ENCODE peak calls at places on chromosomes 16 and 17, in six cellular contexts. One of them, this sample, is unnamed.

GRCh38 chr17:79156463-79157095 is 82.0 kb downstream of the ENGASE start:
- DNase-seq in H1: no peak
- DNase-seq in IMR-90: no peak
- DNase-seq in neuronal stem cell: no peak
- DNase-seq in mesendoderm: no peak
- DNase-seq in trophoblast cell: no peak
- DNase-seq in this sample: no peak

GRCh38 chr16:47713225-47713595 is 252.1 kb downstream of the PHKB start:
- DNase-seq in H1: no peak
- DNase-seq in IMR-90: peak
- DNase-seq in neuronal stem cell: no peak
- DNase-seq in mesendoderm: no peak
- DNase-seq in trophoblast cell: peak
- DNase-seq in this sample: peak

GRCh38 chr16:20485408-20485807 is 34.1 kb downstream of the ACSM2A start:
- DNase-seq in H1: no peak
- DNase-seq in IMR-90: no peak
- DNase-seq in neuronal stem cell: no peak
- DNase-seq in mesendoderm: no peak
- DNase-seq in trophoblast cell: no peak
- DNase-seq in this sample: no peak

GRCh38 chr17:63701477-63702222 is 1.7 kb upstream of the LIMD2 start:
- DNase-seq in H1: no peak
- DNase-seq in IMR-90: no peak
- DNase-seq in neuronal stem cell: no peak
- DNase-seq in mesendoderm: no peak
- DNase-seq in trophoblast cell: no peak
- DNase-seq in this sample: no peak

GRCh38 chr17:76504117-76504516 is 2.9 kb upstream of the RHBDF2 start:
- DNase-seq in H1: no peak
- DNase-seq in IMR-90: no peak
- DNase-seq in neuronal stem cell: no peak
- DNase-seq in mesendoderm: peak
- DNase-seq in trophoblast cell: no peak
- DNase-seq in this sample: peak

GRCh38 chr17:81054308-81054707 is 19.4 kb downstream of the BAIAP2 start:
- DNase-seq in H1: no peak
- DNase-seq in IMR-90: no peak
- DNase-seq in neuronal stem cell: no peak
- DNase-seq in mesendoderm: no peak
- DNase-seq in trophoblast cell: no peak
- DNase-seq in this sample: no peak

GRCh38 chr17:60610481-60610880 is 10.5 kb downstream of the PPM1D start:
- DNase-seq in H1: no peak
- DNase-seq in IMR-90: no peak
- DNase-seq in neuronal stem cell: no peak
- DNase-seq in mesendoderm: no peak
- DNase-seq in trophoblast cell: no peak
- DNase-seq in this sample: peak

GRCh38 chr16:24208710-24209109 is 47.4 kb upstream of the CACNG3 start:
- DNase-seq in H1: no peak
- DNase-seq in IMR-90: no peak
- DNase-seq in neuronal stem cell: peak
- DNase-seq in mesendoderm: peak
- DNase-seq in trophoblast cell: no peak
- DNase-seq in this sample: no peak

GRCh38 chr17:57819273-57819672 is 30.6 kb downstream of the MRPS23 start:
- DNase-seq in H1: no peak
- DNase-seq in IMR-90: no peak
- DNase-seq in neuronal stem cell: no peak
- DNase-seq in mesendoderm: no peak
- DNase-seq in trophoblast cell: no peak
- DNase-seq in this sample: peak

GRCh38 chr17:40320771-40321501 is 12.0 kb downstream of the RARA start:
- DNase-seq in H1: no peak
- DNase-seq in IMR-90: no peak
- DNase-seq in neuronal stem cell: no peak
- DNase-seq in mesendoderm: no peak
- DNase-seq in trophoblast cell: no peak
- DNase-seq in this sample: no peak

GRCh38 chr17:40672654-40673053 is 7.7 kb upstream of the KRT222 start:
- DNase-seq in H1: no peak
- DNase-seq in IMR-90: no peak
- DNase-seq in neuronal stem cell: no peak
- DNase-seq in mesendoderm: no peak
- DNase-seq in trophoblast cell: no peak
- DNase-seq in this sample: no peak

GRCh38 chr16:22358000-22358399 is 16.4 kb downstream of the CDR2 start:
- DNase-seq in H1: no peak
- DNase-seq in IMR-90: no peak
- DNase-seq in neuronal stem cell: no peak
- DNase-seq in mesendoderm: no peak
- DNase-seq in trophoblast cell: no peak
- DNase-seq in this sample: no peak

GRCh38 chr16:53153130-53153529 is 98.3 kb downstream of the CHD9 start:
- DNase-seq in H1: no peak
- DNase-seq in IMR-90: no peak
- DNase-seq in neuronal stem cell: no peak
- DNase-seq in mesendoderm: no peak
- DNase-seq in trophoblast cell: no peak
- DNase-seq in this sample: no peak

GRCh38 chr17:68771867-68772515 is 170.8 kb upstream of the FAM20A start:
- DNase-seq in H1: no peak
- DNase-seq in IMR-90: peak
- DNase-seq in neuronal stem cell: peak
- DNase-seq in mesendoderm: peak
- DNase-seq in trophoblast cell: no peak
- DNase-seq in this sample: peak

GRCh38 chr17:66378296-66378695 is 75.9 kb downstream of the PRKCA start:
- DNase-seq in H1: no peak
- DNase-seq in IMR-90: peak
- DNase-seq in neuronal stem cell: no peak
- DNase-seq in mesendoderm: no peak
- DNase-seq in trophoblast cell: no peak
- DNase-seq in this sample: no peak

GRCh38 chr16:76970087-76970744 is 220.8 kb upstream of the MON1B start:
- DNase-seq in H1: no peak
- DNase-seq in IMR-90: no peak
- DNase-seq in neuronal stem cell: no peak
- DNase-seq in mesendoderm: peak
- DNase-seq in trophoblast cell: peak
- DNase-seq in this sample: no peak

GRCh38 chr17:49821916-49822315 is 26.0 kb downstream of the TAC4 start:
- DNase-seq in H1: no peak
- DNase-seq in IMR-90: no peak
- DNase-seq in neuronal stem cell: no peak
- DNase-seq in mesendoderm: no peak
- DNase-seq in trophoblast cell: peak
- DNase-seq in this sample: no peak

GRCh38 chr17:50043290-50044148 is 12.4 kb upstream of the ITGA3 start:
- DNase-seq in H1: no peak
- DNase-seq in IMR-90: no peak
- DNase-seq in neuronal stem cell: no peak
- DNase-seq in mesendoderm: no peak
- DNase-seq in trophoblast cell: no peak
- DNase-seq in this sample: no peak

GRCh38 chr17:17839792-17840707 is 3.3 kb upstream of the SREBF1 start:
- DNase-seq in H1: peak
- DNase-seq in IMR-90: peak
- DNase-seq in neuronal stem cell: peak
- DNase-seq in mesendoderm: peak
- DNase-seq in trophoblast cell: peak
- DNase-seq in this sample: peak

GRCh38 chr17:4958102-4958501 is 7.2 kb downstream of the ENO3 start:
- DNase-seq in H1: no peak
- DNase-seq in IMR-90: no peak
- DNase-seq in neuronal stem cell: no peak
- DNase-seq in mesendoderm: no peak
- DNase-seq in trophoblast cell: no peak
- DNase-seq in this sample: no peak

GRCh38 chr16:88067530-88068411 is 116.5 kb downstream of the BANP start:
- DNase-seq in H1: no peak
- DNase-seq in IMR-90: no peak
- DNase-seq in neuronal stem cell: no peak
- DNase-seq in mesendoderm: no peak
- DNase-seq in trophoblast cell: no peak
- DNase-seq in this sample: no peak

GRCh38 chr16:87541004-87541881 is 48.4 kb upstream of the ZCCHC14 start:
- DNase-seq in H1: no peak
- DNase-seq in IMR-90: peak
- DNase-seq in neuronal stem cell: no peak
- DNase-seq in mesendoderm: no peak
- DNase-seq in trophoblast cell: no peak
- DNase-seq in this sample: peak

GRCh38 chr16:35391328-35391727 is 1931.9 kb downstream of the TP53TG3F start:
- DNase-seq in H1: peak
- DNase-seq in IMR-90: peak
- DNase-seq in neuronal stem cell: no peak
- DNase-seq in mesendoderm: peak
- DNase-seq in trophoblast cell: peak
- DNase-seq in this sample: peak

GRCh38 chr16:11094075-11094593 is 149.8 kb downstream of the CLEC16A start:
- DNase-seq in H1: no peak
- DNase-seq in IMR-90: peak
- DNase-seq in neuronal stem cell: no peak
- DNase-seq in mesendoderm: peak
- DNase-seq in trophoblast cell: peak
- DNase-seq in this sample: peak

GRCh38 chr16:55370762-55371482 is 46.9 kb downstream of the IRX6 start:
- DNase-seq in H1: peak
- DNase-seq in IMR-90: peak
- DNase-seq in neuronal stem cell: peak
- DNase-seq in mesendoderm: peak
- DNase-seq in trophoblast cell: no peak
- DNase-seq in this sample: no peak

GRCh38 chr17:65261152-65261551 is 124.0 kb downstream of the RGS9 start:
- DNase-seq in H1: peak
- DNase-seq in IMR-90: no peak
- DNase-seq in neuronal stem cell: no peak
- DNase-seq in mesendoderm: peak
- DNase-seq in trophoblast cell: no peak
- DNase-seq in this sample: no peak

GRCh38 chr17:48642059-48642842 is 16.1 kb upstream of the HOXB9 start:
- DNase-seq in H1: peak
- DNase-seq in IMR-90: no peak
- DNase-seq in neuronal stem cell: no peak
- DNase-seq in mesendoderm: peak
- DNase-seq in trophoblast cell: no peak
- DNase-seq in this sample: peak

GRCh38 chr16:53945996-53946395 is 242.0 kb downstream of the FTO start:
- DNase-seq in H1: no peak
- DNase-seq in IMR-90: peak
- DNase-seq in neuronal stem cell: peak
- DNase-seq in mesendoderm: peak
- DNase-seq in trophoblast cell: no peak
- DNase-seq in this sample: peak

GRCh38 chr17:6953689-6954088 is 42.2 kb upstream of the ALOX12 start:
- DNase-seq in H1: no peak
- DNase-seq in IMR-90: no peak
- DNase-seq in neuronal stem cell: no peak
- DNase-seq in mesendoderm: no peak
- DNase-seq in trophoblast cell: no peak
- DNase-seq in this sample: no peak
- H3K23ac ChIP-seq in H1: no peak
- H3K23ac ChIP-seq in IMR-90: no peak
- H3K23ac ChIP-seq in neuronal stem cell: no peak
- H3K23ac ChIP-seq in mesendoderm: no peak
- H3K23ac ChIP-seq in trophoblast cell: no peak
- H3K23ac ChIP-seq in this sample: no peak

DNA sequence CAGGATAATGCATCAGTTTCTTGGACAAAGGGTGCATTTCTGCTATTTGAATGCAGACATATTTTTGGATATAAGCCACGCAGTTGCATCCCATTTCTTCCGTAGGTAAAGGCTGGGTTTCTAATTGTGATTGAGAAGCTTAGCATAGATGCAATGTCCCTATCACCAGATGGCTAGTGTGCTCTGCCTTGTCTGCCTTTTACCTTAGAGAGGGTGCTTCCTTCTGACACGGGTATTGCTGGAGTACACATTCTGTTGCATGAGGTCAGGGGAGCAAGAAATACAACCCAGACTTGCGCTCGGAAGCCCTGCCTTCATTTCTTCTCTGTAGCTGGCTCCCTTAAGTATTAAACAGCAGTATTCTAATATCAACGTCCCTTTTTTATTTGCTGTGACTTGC is 337.4 kb downstream of the WWOX start:
- DNase-seq in H1: peak
- DNase-seq in IMR-90: no peak
- DNase-seq in neuronal stem cell: no peak
- DNase-seq in mesendoderm: no peak
- DNase-seq in trophoblast cell: no peak
- DNase-seq in this sample: no peak
- H3K4me3 ChIP-seq in H1: no peak
- H3K4me3 ChIP-seq in IMR-90: no peak
- H3K4me3 ChIP-seq in neuronal stem cell: no peak
- H3K4me3 ChIP-seq in mesendoderm: no peak
- H3K4me3 ChIP-seq in trophoblast cell: no peak
- H3K4me3 ChIP-seq in this sample: no peak

GRCh38 chr16:81666102-81666501 is 113.0 kb upstream of the PLCG2 start:
- DNase-seq in H1: no peak
- DNase-seq in IMR-90: no peak
- DNase-seq in neuronal stem cell: no peak
- DNase-seq in mesendoderm: no peak
- DNase-seq in trophoblast cell: no peak
- DNase-seq in this sample: no peak
- H2BK5ac ChIP-seq in H1: no peak
- H2BK5ac ChIP-seq in IMR-90: no peak
- H2BK5ac ChIP-seq in neuronal stem cell: no peak
- H2BK5ac ChIP-seq in mesendoderm: no peak
- H2BK5ac ChIP-seq in trophoblast cell: no peak
- H2BK5ac ChIP-seq in this sample: no peak

GRCh38 chr16:56423584-56424403 is 1.6 kb downstream of the AMFR start:
- DNase-seq in H1: no peak
- DNase-seq in IMR-90: no peak
- DNase-seq in neuronal stem cell: no peak
- DNase-seq in mesendoderm: peak
- DNase-seq in trophoblast cell: no peak
- DNase-seq in this sample: peak
- H3K23ac ChIP-seq in H1: no peak
- H3K23ac ChIP-seq in IMR-90: peak
- H3K23ac ChIP-seq in neuronal stem cell: no peak
- H3K23ac ChIP-seq in mesendoderm: no peak
- H3K23ac ChIP-seq in trophoblast cell: no peak
- H3K23ac ChIP-seq in this sample: no peak

DNA sequence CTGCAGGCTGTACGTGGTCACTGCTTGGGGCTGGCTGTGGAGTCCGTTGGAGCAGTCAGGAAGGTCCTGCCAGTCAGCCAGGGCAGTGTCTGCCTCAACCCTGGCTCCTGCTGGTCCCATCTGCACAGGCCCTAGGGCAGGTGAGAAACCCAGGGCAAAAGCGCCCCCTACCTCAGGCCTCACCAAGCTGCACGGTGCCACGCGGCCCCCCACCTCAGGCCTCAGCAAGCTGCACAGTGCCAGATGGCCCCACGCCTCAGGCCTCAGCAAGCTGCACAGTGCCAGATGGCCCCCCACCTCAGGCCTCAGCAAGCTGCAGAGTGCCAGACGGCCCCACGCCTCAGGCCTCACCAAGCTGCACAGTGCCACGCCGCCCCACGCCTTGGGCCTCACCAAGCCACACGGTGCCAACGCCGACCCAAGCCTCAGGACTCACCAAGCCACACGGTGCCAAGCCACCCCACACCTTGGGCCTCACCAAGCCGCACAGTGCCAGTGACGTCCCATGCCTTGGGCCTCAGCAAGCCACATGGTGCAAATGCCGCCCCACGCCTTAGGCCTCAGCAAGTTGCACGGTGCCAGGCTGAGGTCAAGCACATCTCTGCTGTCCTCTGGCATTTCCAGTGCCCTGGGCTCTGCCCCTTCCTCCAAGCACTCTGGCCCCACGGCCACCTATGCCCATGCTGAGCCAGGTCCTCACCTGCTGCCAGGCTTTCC is 5.5 kb downstream of the TMEM204 start:
- DNase-seq in H1: peak
- DNase-seq in IMR-90: no peak
- DNase-seq in neuronal stem cell: no peak
- DNase-seq in mesendoderm: peak
- DNase-seq in trophoblast cell: no peak
- DNase-seq in this sample: no peak
- H3K4me3 ChIP-seq in H1: no peak
- H3K4me3 ChIP-seq in IMR-90: no peak
- H3K4me3 ChIP-seq in neuronal stem cell: peak
- H3K4me3 ChIP-seq in mesendoderm: no peak
- H3K4me3 ChIP-seq in trophoblast cell: no peak
- H3K4me3 ChIP-seq in this sample: no peak